ENCODE peak calls at places on chromosome 15, in ten cellular contexts. One of them, this sample, is unnamed.

GRCh38 chr15:31005660-31006059 is 14.2 kb upstream of the MTMR10 start:
- DNase-seq in pancreas: no peak
- DNase-seq in AG08395: no peak
- DNase-seq in posterior cingulate gyrus: no peak
- DNase-seq in amygdala: no peak
- DNase-seq in Daoy: no peak
- DNase-seq in right cardiac atrium: no peak
- DNase-seq in activated CD4-positive, CD25-positive, alpha-beta regulatory T cell: no peak
- DNase-seq in NCI-H2029: no peak
- DNase-seq in naive thymus-derived CD8-positive, alpha-beta T cell: no peak
- DNase-seq in this sample: no peak

GRCh38 chr15:74541494-74542191 is 623 bp downstream of the ARID3B start:
- DNase-seq in pancreas: peak; percentile 59
- DNase-seq in AG08395: peak; percentile 35
- DNase-seq in posterior cingulate gyrus: peak; percentile 12
- DNase-seq in amygdala: no peak
- DNase-seq in Daoy: peak; percentile 76
- DNase-seq in right cardiac atrium: peak; percentile 21
- DNase-seq in activated CD4-positive, CD25-positive, alpha-beta regulatory T cell: peak; percentile 45
- DNase-seq in NCI-H2029: no peak
- DNase-seq in naive thymus-derived CD8-positive, alpha-beta T cell: peak; percentile 57
- DNase-seq in this sample: no peak

GRCh38 chr15:67973846-67974245 is 80.3 kb upstream of the PIAS1 start:
- DNase-seq in pancreas: no peak
- DNase-seq in AG08395: no peak
- DNase-seq in posterior cingulate gyrus: no peak
- DNase-seq in amygdala: no peak
- DNase-seq in Daoy: no peak
- DNase-seq in right cardiac atrium: no peak
- DNase-seq in activated CD4-positive, CD25-positive, alpha-beta regulatory T cell: no peak
- DNase-seq in NCI-H2029: no peak
- DNase-seq in naive thymus-derived CD8-positive, alpha-beta T cell: no peak
- DNase-seq in this sample: no peak

GRCh38 chr15:53918180-53919079 is 59.8 kb upstream of the UNC13C start:
- DNase-seq in pancreas: no peak
- DNase-seq in AG08395: no peak
- DNase-seq in posterior cingulate gyrus: no peak
- DNase-seq in amygdala: no peak
- DNase-seq in Daoy: no peak
- DNase-seq in right cardiac atrium: no peak
- DNase-seq in activated CD4-positive, CD25-positive, alpha-beta regulatory T cell: no peak
- DNase-seq in NCI-H2029: peak; percentile 53
- DNase-seq in naive thymus-derived CD8-positive, alpha-beta T cell: no peak
- DNase-seq in this sample: no peak

GRCh38 chr15:99076555-99077308 is 28.1 kb upstream of the SYNM start:
- DNase-seq in pancreas: peak; percentile 46
- DNase-seq in AG08395: peak; percentile 82
- DNase-seq in posterior cingulate gyrus: no peak
- DNase-seq in amygdala: no peak
- DNase-seq in Daoy: peak; percentile 78
- DNase-seq in right cardiac atrium: peak; percentile 66
- DNase-seq in activated CD4-positive, CD25-positive, alpha-beta regulatory T cell: no peak
- DNase-seq in NCI-H2029: peak; percentile 52
- DNase-seq in naive thymus-derived CD8-positive, alpha-beta T cell: peak; percentile 64
- DNase-seq in this sample: peak; percentile 68

GRCh38 chr15:63677778-63678177 is 80.6 kb downstream of the FBXL22 start:
- DNase-seq in pancreas: peak; percentile 71
- DNase-seq in AG08395: no peak
- DNase-seq in posterior cingulate gyrus: no peak
- DNase-seq in amygdala: no peak
- DNase-seq in Daoy: peak; percentile 2
- DNase-seq in right cardiac atrium: peak; percentile 18
- DNase-seq in activated CD4-positive, CD25-positive, alpha-beta regulatory T cell: no peak
- DNase-seq in NCI-H2029: peak; percentile 22
- DNase-seq in naive thymus-derived CD8-positive, alpha-beta T cell: no peak
- DNase-seq in this sample: no peak

GRCh38 chr15:36914466-36914865 is 185.9 kb downstream of the MEIS2 start:
- DNase-seq in pancreas: no peak
- DNase-seq in AG08395: no peak
- DNase-seq in posterior cingulate gyrus: no peak
- DNase-seq in amygdala: no peak
- DNase-seq in Daoy: no peak
- DNase-seq in right cardiac atrium: peak; percentile 38
- DNase-seq in activated CD4-positive, CD25-positive, alpha-beta regulatory T cell: no peak
- DNase-seq in NCI-H2029: no peak
- DNase-seq in naive thymus-derived CD8-positive, alpha-beta T cell: no peak
- DNase-seq in this sample: no peak

GRCh38 chr15:88652456-88653199 is 13.8 kb downstream of the ISG20 start:
- DNase-seq in pancreas: no peak
- DNase-seq in AG08395: no peak
- DNase-seq in posterior cingulate gyrus: no peak
- DNase-seq in amygdala: no peak
- DNase-seq in Daoy: no peak
- DNase-seq in right cardiac atrium: no peak
- DNase-seq in activated CD4-positive, CD25-positive, alpha-beta regulatory T cell: no peak
- DNase-seq in NCI-H2029: no peak
- DNase-seq in naive thymus-derived CD8-positive, alpha-beta T cell: no peak
- DNase-seq in this sample: no peak

GRCh38 chr15:68816158-68816557 is 4.5 kb downstream of the ANP32A start:
- DNase-seq in pancreas: no peak
- DNase-seq in AG08395: no peak
- DNase-seq in posterior cingulate gyrus: no peak
- DNase-seq in amygdala: no peak
- DNase-seq in Daoy: no peak
- DNase-seq in right cardiac atrium: no peak
- DNase-seq in activated CD4-positive, CD25-positive, alpha-beta regulatory T cell: no peak
- DNase-seq in NCI-H2029: no peak
- DNase-seq in naive thymus-derived CD8-positive, alpha-beta T cell: no peak
- DNase-seq in this sample: no peak

GRCh38 chr15:68176601-68177000 is 28.5 kb downstream of the CALML4 start:
- DNase-seq in pancreas: no peak
- DNase-seq in AG08395: peak; percentile 24
- DNase-seq in posterior cingulate gyrus: no peak
- DNase-seq in amygdala: no peak
- DNase-seq in Daoy: no peak
- DNase-seq in right cardiac atrium: no peak
- DNase-seq in activated CD4-positive, CD25-positive, alpha-beta regulatory T cell: no peak
- DNase-seq in NCI-H2029: no peak
- DNase-seq in naive thymus-derived CD8-positive, alpha-beta T cell: no peak
- DNase-seq in this sample: no peak

GRCh38 chr15:77853910-77854309 is 221.2 kb upstream of the LINGO1 start:
- DNase-seq in pancreas: no peak
- DNase-seq in AG08395: no peak
- DNase-seq in posterior cingulate gyrus: no peak
- DNase-seq in amygdala: no peak
- DNase-seq in Daoy: no peak
- DNase-seq in right cardiac atrium: no peak
- DNase-seq in activated CD4-positive, CD25-positive, alpha-beta regulatory T cell: no peak
- DNase-seq in NCI-H2029: no peak
- DNase-seq in naive thymus-derived CD8-positive, alpha-beta T cell: no peak
- DNase-seq in this sample: no peak

GRCh38 chr15:80527961-80528360 is 123.8 kb downstream of the ARNT2 start:
- DNase-seq in pancreas: no peak
- DNase-seq in AG08395: no peak
- DNase-seq in posterior cingulate gyrus: peak; percentile 44
- DNase-seq in amygdala: no peak
- DNase-seq in Daoy: no peak
- DNase-seq in right cardiac atrium: no peak
- DNase-seq in activated CD4-positive, CD25-positive, alpha-beta regulatory T cell: no peak
- DNase-seq in NCI-H2029: no peak
- DNase-seq in naive thymus-derived CD8-positive, alpha-beta T cell: no peak
- DNase-seq in this sample: no peak

GRCh38 chr15:85335193-85335939 is 45.0 kb upstream of the AKAP13 start:
- DNase-seq in pancreas: no peak
- DNase-seq in AG08395: no peak
- DNase-seq in posterior cingulate gyrus: no peak
- DNase-seq in amygdala: no peak
- DNase-seq in Daoy: no peak
- DNase-seq in right cardiac atrium: no peak
- DNase-seq in activated CD4-positive, CD25-positive, alpha-beta regulatory T cell: no peak
- DNase-seq in NCI-H2029: no peak
- DNase-seq in naive thymus-derived CD8-positive, alpha-beta T cell: no peak
- DNase-seq in this sample: no peak

GRCh38 chr15:54960266-54960665 is 236.5 kb downstream of the RSL24D1 start:
- DNase-seq in pancreas: no peak
- DNase-seq in AG08395: no peak
- DNase-seq in posterior cingulate gyrus: no peak
- DNase-seq in amygdala: no peak
- DNase-seq in Daoy: no peak
- DNase-seq in right cardiac atrium: no peak
- DNase-seq in activated CD4-positive, CD25-positive, alpha-beta regulatory T cell: no peak
- DNase-seq in NCI-H2029: no peak
- DNase-seq in naive thymus-derived CD8-positive, alpha-beta T cell: no peak
- DNase-seq in this sample: no peak

GRCh38 chr15:88681610-88682221 is 42.9 kb downstream of the ISG20 start:
- DNase-seq in pancreas: peak; percentile 80
- DNase-seq in AG08395: peak; percentile 51
- DNase-seq in posterior cingulate gyrus: peak; percentile 33
- DNase-seq in amygdala: no peak
- DNase-seq in Daoy: no peak
- DNase-seq in right cardiac atrium: peak; percentile 53
- DNase-seq in activated CD4-positive, CD25-positive, alpha-beta regulatory T cell: no peak
- DNase-seq in NCI-H2029: no peak
- DNase-seq in naive thymus-derived CD8-positive, alpha-beta T cell: no peak
- DNase-seq in this sample: no peak

GRCh38 chr15:86311568-86312280 is 232.1 kb downstream of the AGBL1 start:
- DNase-seq in pancreas: no peak
- DNase-seq in AG08395: no peak
- DNase-seq in posterior cingulate gyrus: no peak
- DNase-seq in amygdala: no peak
- DNase-seq in Daoy: no peak
- DNase-seq in right cardiac atrium: no peak
- DNase-seq in activated CD4-positive, CD25-positive, alpha-beta regulatory T cell: no peak
- DNase-seq in NCI-H2029: no peak
- DNase-seq in naive thymus-derived CD8-positive, alpha-beta T cell: no peak
- DNase-seq in this sample: no peak

GRCh38 chr15:25674948-25675347 is 188.2 kb downstream of the ATP10A start:
- DNase-seq in pancreas: no peak
- DNase-seq in AG08395: no peak
- DNase-seq in posterior cingulate gyrus: peak; percentile 57
- DNase-seq in amygdala: no peak
- DNase-seq in Daoy: no peak
- DNase-seq in right cardiac atrium: peak; percentile 77
- DNase-seq in activated CD4-positive, CD25-positive, alpha-beta regulatory T cell: no peak
- DNase-seq in NCI-H2029: no peak
- DNase-seq in naive thymus-derived CD8-positive, alpha-beta T cell: no peak
- DNase-seq in this sample: no peak

GRCh38 chr15:74128785-74129350 is 1.5 kb upstream of the ISLR2 start:
- DNase-seq in pancreas: peak; percentile 57
- DNase-seq in AG08395: no peak
- DNase-seq in posterior cingulate gyrus: no peak
- DNase-seq in amygdala: no peak
- DNase-seq in Daoy: no peak
- DNase-seq in right cardiac atrium: no peak
- DNase-seq in activated CD4-positive, CD25-positive, alpha-beta regulatory T cell: no peak
- DNase-seq in NCI-H2029: no peak
- DNase-seq in naive thymus-derived CD8-positive, alpha-beta T cell: no peak
- DNase-seq in this sample: no peak

GRCh38 chr15:38688096-38688495 is 123.5 kb upstream of the RASGRP1 start:
- DNase-seq in pancreas: no peak
- DNase-seq in AG08395: no peak
- DNase-seq in posterior cingulate gyrus: no peak
- DNase-seq in amygdala: no peak
- DNase-seq in Daoy: no peak
- DNase-seq in right cardiac atrium: no peak
- DNase-seq in activated CD4-positive, CD25-positive, alpha-beta regulatory T cell: no peak
- DNase-seq in NCI-H2029: no peak
- DNase-seq in naive thymus-derived CD8-positive, alpha-beta T cell: no peak
- DNase-seq in this sample: no peak

GRCh38 chr15:64251121-64251520 is 88.3 kb upstream of the PPIB start:
- DNase-seq in pancreas: no peak
- DNase-seq in AG08395: no peak
- DNase-seq in posterior cingulate gyrus: no peak
- DNase-seq in amygdala: no peak
- DNase-seq in Daoy: peak; percentile 39
- DNase-seq in right cardiac atrium: no peak
- DNase-seq in activated CD4-positive, CD25-positive, alpha-beta regulatory T cell: no peak
- DNase-seq in NCI-H2029: peak; percentile 26
- DNase-seq in naive thymus-derived CD8-positive, alpha-beta T cell: no peak
- DNase-seq in this sample: no peak

GRCh38 chr15:39365161-39365560 is 215.7 kb upstream of the THBS1 start:
- DNase-seq in pancreas: no peak
- DNase-seq in AG08395: no peak
- DNase-seq in posterior cingulate gyrus: no peak
- DNase-seq in amygdala: no peak
- DNase-seq in Daoy: peak; percentile 46
- DNase-seq in right cardiac atrium: no peak
- DNase-seq in activated CD4-positive, CD25-positive, alpha-beta regulatory T cell: no peak
- DNase-seq in NCI-H2029: no peak
- DNase-seq in naive thymus-derived CD8-positive, alpha-beta T cell: no peak
- DNase-seq in this sample: no peak

GRCh38 chr15:50825946-50826345 is 60.4 kb upstream of the SPPL2A start:
- DNase-seq in pancreas: no peak
- DNase-seq in AG08395: peak; percentile 18
- DNase-seq in posterior cingulate gyrus: no peak
- DNase-seq in amygdala: no peak
- DNase-seq in Daoy: no peak
- DNase-seq in right cardiac atrium: no peak
- DNase-seq in activated CD4-positive, CD25-positive, alpha-beta regulatory T cell: no peak
- DNase-seq in NCI-H2029: no peak
- DNase-seq in naive thymus-derived CD8-positive, alpha-beta T cell: no peak
- DNase-seq in this sample: no peak

GRCh38 chr15:67121725-67122600 is 56.6 kb downstream of the SMAD3 start:
- DNase-seq in pancreas: no peak
- DNase-seq in AG08395: no peak
- DNase-seq in posterior cingulate gyrus: no peak
- DNase-seq in amygdala: no peak
- DNase-seq in Daoy: no peak
- DNase-seq in right cardiac atrium: no peak
- DNase-seq in activated CD4-positive, CD25-positive, alpha-beta regulatory T cell: no peak
- DNase-seq in NCI-H2029: no peak
- DNase-seq in naive thymus-derived CD8-positive, alpha-beta T cell: no peak
- DNase-seq in this sample: no peak

GRCh38 chr15:22974745-22975144 is 5.4 kb downstream of the CYFIP1 start:
- DNase-seq in pancreas: no peak
- DNase-seq in AG08395: no peak
- DNase-seq in posterior cingulate gyrus: no peak
- DNase-seq in amygdala: no peak
- DNase-seq in Daoy: no peak
- DNase-seq in right cardiac atrium: no peak
- DNase-seq in activated CD4-positive, CD25-positive, alpha-beta regulatory T cell: no peak
- DNase-seq in NCI-H2029: no peak
- DNase-seq in naive thymus-derived CD8-positive, alpha-beta T cell: no peak
- DNase-seq in this sample: no peak

GRCh38 chr15:83904107-83904720 is 250.3 kb downstream of the ADAMTSL3 start:
- DNase-seq in pancreas: no peak
- DNase-seq in AG08395: peak; percentile 58
- DNase-seq in posterior cingulate gyrus: no peak
- DNase-seq in amygdala: no peak
- DNase-seq in Daoy: peak; percentile 3
- DNase-seq in right cardiac atrium: no peak
- DNase-seq in activated CD4-positive, CD25-positive, alpha-beta regulatory T cell: no peak
- DNase-seq in NCI-H2029: no peak
- DNase-seq in naive thymus-derived CD8-positive, alpha-beta T cell: no peak
- DNase-seq in this sample: no peak

GRCh38 chr15:60221356-60221755 is 176.4 kb downstream of the ANXA2 start:
- DNase-seq in pancreas: no peak
- DNase-seq in AG08395: no peak
- DNase-seq in posterior cingulate gyrus: no peak
- DNase-seq in amygdala: no peak
- DNase-seq in Daoy: no peak
- DNase-seq in right cardiac atrium: no peak
- DNase-seq in activated CD4-positive, CD25-positive, alpha-beta regulatory T cell: no peak
- DNase-seq in NCI-H2029: no peak
- DNase-seq in naive thymus-derived CD8-positive, alpha-beta T cell: no peak
- DNase-seq in this sample: no peak

GRCh38 chr15:28993720-28994053 is 107.9 kb downstream of the APBA2 start:
- DNase-seq in pancreas: no peak
- DNase-seq in AG08395: no peak
- DNase-seq in posterior cingulate gyrus: no peak
- DNase-seq in amygdala: no peak
- DNase-seq in Daoy: no peak
- DNase-seq in right cardiac atrium: no peak
- DNase-seq in activated CD4-positive, CD25-positive, alpha-beta regulatory T cell: no peak
- DNase-seq in NCI-H2029: no peak
- DNase-seq in naive thymus-derived CD8-positive, alpha-beta T cell: no peak
- DNase-seq in this sample: no peak

GRCh38 chr15:48336940-48337339 is 5.7 kb downstream of the DUT start:
- DNase-seq in pancreas: no peak
- DNase-seq in AG08395: no peak
- DNase-seq in posterior cingulate gyrus: no peak
- DNase-seq in amygdala: no peak
- DNase-seq in Daoy: peak; percentile 18
- DNase-seq in right cardiac atrium: no peak
- DNase-seq in activated CD4-positive, CD25-positive, alpha-beta regulatory T cell: no peak
- DNase-seq in NCI-H2029: no peak
- DNase-seq in naive thymus-derived CD8-positive, alpha-beta T cell: peak; percentile 23
- DNase-seq in this sample: no peak